ENCODE peak calls at places on chromosomes 5 and 9, in four cellular contexts. O is PC-9, F is psoas muscle, R is right atrium auricular region. H is an unnamed sample.

GRCh38 chr5:137612576-137612975 is 113.5 kb upstream of the SPOCK1 start:
- DNase-seq in F (no peak), R (no peak), O (no peak), H (no peak)

GRCh38 chr5:116482394-116482793 is 92.2 kb downstream of the SEMA6A start:
- DNase-seq in O (no peak), R (no peak), F (no peak), H (no peak)

GRCh38 chr5:132224721-132225120 is 2.9 kb downstream of the P4HA2 start:
- DNase-seq in F (no peak), O (no peak), R (no peak), H (no peak)

GRCh38 chr5:39898731-39899130 is 474.0 kb upstream of the DAB2 start:
- DNase-seq in O (no peak), F (no peak), R (no peak), H (no peak)

GRCh38 chr5:135487839-135488514 is 35.8 kb upstream of the TIFAB start:
- DNase-seq in O (no peak), R (no peak), F (no peak), H (no peak)

GRCh38 chr5:151051931-151052608 is 28.8 kb downstream of the TNIP1 start:
- DNase-seq in O (no peak), R (no peak), F (no peak), H (no peak)

GRCh38 chr5:86838078-86838477 is 220.3 kb downstream of the COX7C start:
- DNase-seq in F (no peak), O (no peak), R (no peak), H (no peak)

GRCh38 chr9:95100071-95100627 is 217.4 kb downstream of the FANCC start:
- DNase-seq in F (no peak), O (no peak), R (no peak), H (no peak)

GRCh38 chr5:32346869-32347268 is 34.1 kb upstream of the MTMR12 start:
- DNase-seq in R (no peak), O (no peak), F (no peak), H (no peak)

GRCh38 chr5:137279631-137280236 is 219.4 kb downstream of the SPOCK1 start:
- DNase-seq in R (no peak), O (no peak), F (no peak), H (no peak)

GRCh38 chr5:15009420-15009819 is 137.8 kb upstream of the ANKH start:
- DNase-seq in R (no peak), O (peak; percentile 63), F (no peak), H (no peak)

GRCh38 chr5:106521701-106522100 is 1149.0 kb downstream of the EFNA5 start:
- DNase-seq in O (peak; percentile 0), R (no peak), F (no peak), H (no peak)

GRCh38 chr5:179923422-179923821 is 15.7 kb upstream of the TBC1D9B start:
- DNase-seq in R (no peak), O (no peak), F (no peak), H (no peak)

GRCh38 chr5:124195416-124195815 is 551.0 kb downstream of the ZNF608 start:
- DNase-seq in O (no peak), F (no peak), R (no peak), H (no peak)

GRCh38 chr9:99184073-99184426 is 37.7 kb downstream of the ALG2 start:
- DNase-seq in R (peak; percentile 61), F (peak; percentile 77), O (no peak), H (no peak)

GRCh38 chr5:127723571-127723970 is 20.4 kb downstream of the CCDC192 start:
- DNase-seq in O (no peak), F (no peak), R (no peak), H (no peak)

GRCh38 chr5:128084228-128085167 is 932 bp downstream of the SLC12A2 start:
- DNase-seq in O (peak; percentile 31), F (peak; percentile 44), R (no peak), H (no peak)

DNA sequence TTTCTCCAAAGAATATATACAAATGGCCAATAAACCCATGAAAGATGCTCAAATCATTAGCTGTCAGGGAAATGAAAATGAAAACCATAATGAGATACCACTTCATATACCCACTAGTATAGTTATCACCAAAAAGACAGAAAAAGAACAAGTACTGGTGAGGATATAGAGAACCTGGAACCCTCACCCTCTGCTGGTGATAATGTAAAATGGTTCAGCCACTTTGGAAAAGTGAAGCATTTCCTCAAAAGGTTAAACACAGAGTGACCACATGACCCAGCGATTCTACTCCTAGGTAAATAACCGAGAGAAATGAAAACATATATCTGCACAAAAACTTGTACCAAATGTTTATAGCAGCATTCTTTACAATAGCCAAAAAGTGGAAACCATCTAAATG is 72.0 kb downstream of the HSD17B3 start:
- DNase-seq in O (no peak), F (no peak), R (no peak), H (no peak)
- H3K27me3 ChIP-seq in O (peaks cover 4% of the 10 kb centered on the region), F (no peaks in the 10 kb centered on the region), R (no peaks in the 10 kb centered on the region), H (no peaks in the 10 kb centered on the region)

GRCh38 chr5:177487975-177488374 is 9.4 kb downstream of the PDLIM7 start:
- DNase-seq in F (no peak), R (no peak), O (no peak), H (no peak)

GRCh38 chr5:177483994-177484901 is 10.8 kb upstream of the DBN1 start:
- DNase-seq in R (no peak), O (no peak), F (no peak), H (no peak)

GRCh38 chr5:177484902-177485549 is 11.6 kb upstream of the DBN1 start:
- DNase-seq in R (no peak), F (no peak), O (no peak), H (no peak)

GRCh38 chr5:177487144-177487543 is 10.3 kb downstream of the PDLIM7 start:
- DNase-seq in R (no peak), F (no peak), O (no peak), H (no peak)

GRCh38 chr5:177486256-177486655 is 11.1 kb downstream of the PDLIM7 start:
- DNase-seq in R (no peak), O (no peak), F (no peak), H (no peak)
- H3K27me3 ChIP-seq in R (no peaks in the 10 kb centered on the region), O (no peaks in the 10 kb centered on the region), F (no peaks in the 10 kb centered on the region), H (no peaks in the 10 kb centered on the region)

GRCh38 chr5:95241-95980 is 3.4 kb downstream of the PLEKHG4B start:
- DNase-seq in O (no peak), R (no peak), F (no peak), H (no peak)
- H3K27me3 ChIP-seq in O (peaks cover 87% of the 10 kb centered on the region), R (no peaks in the 10 kb centered on the region), F (peaks cover 27% of the 10 kb centered on the region), H (no peaks in the 10 kb centered on the region)

DNA sequence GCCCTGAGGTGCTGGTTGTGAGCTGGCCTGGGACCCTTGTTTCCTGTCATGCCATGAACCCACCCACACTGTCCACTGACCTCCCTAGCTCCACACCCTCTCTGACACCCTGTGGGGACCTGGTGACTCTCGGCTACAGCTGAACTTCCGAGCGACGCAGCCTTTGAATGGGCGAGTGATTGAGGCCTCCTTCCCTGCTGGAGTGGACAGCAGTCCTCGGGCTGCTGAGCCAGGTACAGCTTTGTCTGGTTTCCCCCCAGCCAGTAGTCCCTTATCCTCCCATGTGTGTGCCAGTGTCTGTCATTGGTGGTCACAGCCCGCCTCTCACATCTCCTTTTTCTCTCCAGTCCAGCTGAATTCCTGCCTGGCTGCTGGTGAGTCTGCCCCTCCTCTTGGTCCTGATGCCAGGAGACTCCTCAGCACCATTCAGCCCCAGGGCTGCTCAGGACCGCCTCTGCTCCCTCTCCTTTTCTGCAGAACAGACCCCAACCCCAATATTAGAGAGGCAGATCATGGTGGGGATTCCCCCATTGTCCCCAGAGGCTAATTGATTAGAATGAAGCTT is 6.1 kb downstream of the CA9 start:
- DNase-seq in O (no peak), R (no peak), F (no peak), H (no peak)
- H3K27me3 ChIP-seq in O (no peaks in the 10 kb centered on the region), R (no peaks in the 10 kb centered on the region), F (no peaks in the 10 kb centered on the region), H (no peaks in the 10 kb centered on the region)

DNA sequence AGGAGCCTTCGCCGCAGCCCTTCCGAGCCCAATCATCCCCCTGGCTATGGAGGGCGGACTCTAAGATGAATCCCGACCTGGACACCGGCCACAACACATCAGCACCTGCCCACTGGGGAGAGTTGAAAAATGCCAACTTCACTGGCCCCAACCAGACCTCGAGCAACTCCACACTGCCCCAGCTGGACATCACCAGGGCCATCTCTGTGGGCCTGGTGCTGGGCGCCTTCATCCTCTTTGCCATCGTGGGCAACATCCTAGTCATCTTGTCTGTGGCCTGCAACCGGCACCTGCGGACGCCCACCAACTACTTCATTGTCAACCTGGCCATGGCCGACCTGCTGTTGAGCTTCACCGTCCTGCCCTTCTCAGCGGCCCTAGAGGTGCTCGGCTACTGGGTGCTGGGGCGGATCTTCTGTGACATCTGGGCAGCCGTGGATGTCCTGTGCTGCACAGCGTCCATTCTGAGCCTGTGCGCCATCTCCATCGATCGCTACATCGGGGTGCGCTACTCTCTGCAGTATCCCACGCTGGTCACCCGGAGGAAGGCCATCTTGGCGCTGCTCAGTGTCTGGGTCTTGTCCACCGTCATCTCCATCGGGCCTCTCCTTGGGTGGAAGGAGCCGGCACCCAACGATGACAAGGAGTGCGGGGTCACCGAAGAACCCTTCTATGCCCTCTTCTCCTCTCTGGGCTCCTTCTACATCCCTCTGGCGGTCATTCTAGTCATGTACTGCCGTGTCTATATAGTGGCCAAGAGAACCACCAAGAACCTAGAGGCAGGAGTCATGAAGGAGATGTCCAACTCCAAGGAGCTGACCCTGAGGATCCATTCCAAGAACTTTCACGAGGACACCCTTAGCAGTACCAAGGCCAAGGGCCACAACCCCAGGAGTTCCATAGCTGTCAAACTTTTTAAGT is 819 bp downstream of the ADRA1B start:
- DNase-seq in F (no peak), O (no peak), R (no peak), H (no peak)
- H3K27me3 ChIP-seq in F (no peaks in the 10 kb centered on the region), O (no peaks in the 10 kb centered on the region), R (no peaks in the 10 kb centered on the region), H (peaks cover 32% of the 10 kb centered on the region)

GRCh38 chr5:149135536-149136201 is 5.6 kb upstream of the ABLIM3 start:
- DNase-seq in O (no peak), R (no peak), F (no peak), H (no peak)
- H3K27me3 ChIP-seq in O (no peaks in the 10 kb centered on the region), R (no peaks in the 10 kb centered on the region), F (no peaks in the 10 kb centered on the region), H (no peaks in the 10 kb centered on the region)

GRCh38 chr9:135988493-135988892 is 27.3 kb upstream of the UBAC1 start:
- DNase-seq in R (no peak), F (no peak), O (no peak), H (no peak)
- H3K27me3 ChIP-seq in R (no peaks in the 10 kb centered on the region), F (no peaks in the 10 kb centered on the region), O (no peaks in the 10 kb centered on the region), H (no peaks in the 10 kb centered on the region)

GRCh38 chr9:136845465-136846261 is 3.4 kb downstream of the AJM1 start:
- DNase-seq in F (no peak), R (no peak), O (no peak), H (no peak)
- H3K27me3 ChIP-seq in F (peaks cover 8% of the 10 kb centered on the region), R (no peaks in the 10 kb centered on the region), O (no peaks in the 10 kb centered on the region), H (no peaks in the 10 kb centered on the region)

GRCh38 chr9:136740971-136741884 is 1.5 kb downstream of the LCN10 start:
- DNase-seq in R (no peak), O (no peak), F (no peak), H (no peak)
- H3K27me3 ChIP-seq in R (no peaks in the 10 kb centered on the region), O (peaks cover 81% of the 10 kb centered on the region), F (peaks cover 16% of the 10 kb centered on the region), H (peaks cover 4% of the 10 kb centered on the region)